ENCODE peak calls at places on chromosomes 3 and 15, in five cellular contexts. One of them, this sample, is unnamed.

GRCh38 chr15:22930782-22931484 is 49.2 kb downstream of the CYFIP1 start:
- DNase-seq in IMR-90: peak
- DNase-seq in neuronal stem cell: no peak
- DNase-seq in mesenchymal stem cell: no peak
- DNase-seq in trophoblast cell: no peak
- DNase-seq in this sample: no peak

GRCh38 chr3:103499132-103499885 is 1064.5 kb downstream of the ZPLD1 start:
- DNase-seq in IMR-90: peak
- DNase-seq in neuronal stem cell: no peak
- DNase-seq in mesenchymal stem cell: peak
- DNase-seq in trophoblast cell: peak
- DNase-seq in this sample: no peak

GRCh38 chr3:147521646-147522045 is 112.5 kb downstream of the ZIC1 start:
- DNase-seq in IMR-90: peak
- DNase-seq in neuronal stem cell: no peak
- DNase-seq in mesenchymal stem cell: no peak
- DNase-seq in trophoblast cell: no peak
- DNase-seq in this sample: no peak

GRCh38 chr3:168071971-168072645 is 23.6 kb downstream of the GOLIM4 start:
- DNase-seq in IMR-90: no peak
- DNase-seq in neuronal stem cell: no peak
- DNase-seq in mesenchymal stem cell: no peak
- DNase-seq in trophoblast cell: no peak
- DNase-seq in this sample: no peak

GRCh38 chr3:129651316-129652202 is 45.1 kb upstream of the PLXND1 start:
- DNase-seq in IMR-90: peak
- DNase-seq in neuronal stem cell: no peak
- DNase-seq in mesenchymal stem cell: peak
- DNase-seq in trophoblast cell: peak
- DNase-seq in this sample: peak

GRCh38 chr3:51682079-51682478 is 11.0 kb downstream of the TEX264 start:
- DNase-seq in IMR-90: peak
- DNase-seq in neuronal stem cell: peak
- DNase-seq in mesenchymal stem cell: peak
- DNase-seq in trophoblast cell: peak
- DNase-seq in this sample: peak

GRCh38 chr3:58452176-58452575 is 18.5 kb upstream of the PDHB start:
- DNase-seq in IMR-90: no peak
- DNase-seq in neuronal stem cell: no peak
- DNase-seq in mesenchymal stem cell: no peak
- DNase-seq in trophoblast cell: no peak
- DNase-seq in this sample: no peak

GRCh38 chr3:13709706-13710105 is 160.8 kb downstream of the FBLN2 start:
- DNase-seq in IMR-90: no peak
- DNase-seq in neuronal stem cell: no peak
- DNase-seq in mesenchymal stem cell: no peak
- DNase-seq in trophoblast cell: no peak
- DNase-seq in this sample: no peak

GRCh38 chr15:30023798-30024295 is 58.9 kb upstream of the GOLGA8J start:
- DNase-seq in IMR-90: peak
- DNase-seq in neuronal stem cell: no peak
- DNase-seq in mesenchymal stem cell: no peak
- DNase-seq in trophoblast cell: no peak
- DNase-seq in this sample: no peak

GRCh38 chr15:90160781-90161727 is 40.1 kb upstream of the SEMA4B start:
- DNase-seq in IMR-90: no peak
- DNase-seq in neuronal stem cell: no peak
- DNase-seq in mesenchymal stem cell: no peak
- DNase-seq in trophoblast cell: no peak
- DNase-seq in this sample: peak

GRCh38 chr15:100602822-100603393 is 519 bp downstream of the ASB7 start:
- DNase-seq in IMR-90: peak
- DNase-seq in neuronal stem cell: no peak
- DNase-seq in mesenchymal stem cell: peak
- DNase-seq in trophoblast cell: peak
- DNase-seq in this sample: peak

GRCh38 chr3:125374501-125374995 is 577 bp downstream of the ZNF148 start:
- DNase-seq in IMR-90: peak
- DNase-seq in neuronal stem cell: peak
- DNase-seq in mesenchymal stem cell: peak
- DNase-seq in trophoblast cell: peak
- DNase-seq in this sample: peak
- H4K91ac ChIP-seq in IMR-90: peak
- H4K91ac ChIP-seq in neuronal stem cell: no peak
- H4K91ac ChIP-seq in mesenchymal stem cell: peak
- H4K91ac ChIP-seq in trophoblast cell: peak
- H4K91ac ChIP-seq in this sample: no peak

GRCh38 chr3:184584001-184584891 is 22.7 kb downstream of the EPHB3 start:
- DNase-seq in IMR-90: no peak
- DNase-seq in neuronal stem cell: no peak
- DNase-seq in mesenchymal stem cell: peak
- DNase-seq in trophoblast cell: peak
- DNase-seq in this sample: peak
- H4K91ac ChIP-seq in IMR-90: no peak
- H4K91ac ChIP-seq in neuronal stem cell: peak
- H4K91ac ChIP-seq in mesenchymal stem cell: peak
- H4K91ac ChIP-seq in trophoblast cell: peak
- H4K91ac ChIP-seq in this sample: no peak

DNA sequence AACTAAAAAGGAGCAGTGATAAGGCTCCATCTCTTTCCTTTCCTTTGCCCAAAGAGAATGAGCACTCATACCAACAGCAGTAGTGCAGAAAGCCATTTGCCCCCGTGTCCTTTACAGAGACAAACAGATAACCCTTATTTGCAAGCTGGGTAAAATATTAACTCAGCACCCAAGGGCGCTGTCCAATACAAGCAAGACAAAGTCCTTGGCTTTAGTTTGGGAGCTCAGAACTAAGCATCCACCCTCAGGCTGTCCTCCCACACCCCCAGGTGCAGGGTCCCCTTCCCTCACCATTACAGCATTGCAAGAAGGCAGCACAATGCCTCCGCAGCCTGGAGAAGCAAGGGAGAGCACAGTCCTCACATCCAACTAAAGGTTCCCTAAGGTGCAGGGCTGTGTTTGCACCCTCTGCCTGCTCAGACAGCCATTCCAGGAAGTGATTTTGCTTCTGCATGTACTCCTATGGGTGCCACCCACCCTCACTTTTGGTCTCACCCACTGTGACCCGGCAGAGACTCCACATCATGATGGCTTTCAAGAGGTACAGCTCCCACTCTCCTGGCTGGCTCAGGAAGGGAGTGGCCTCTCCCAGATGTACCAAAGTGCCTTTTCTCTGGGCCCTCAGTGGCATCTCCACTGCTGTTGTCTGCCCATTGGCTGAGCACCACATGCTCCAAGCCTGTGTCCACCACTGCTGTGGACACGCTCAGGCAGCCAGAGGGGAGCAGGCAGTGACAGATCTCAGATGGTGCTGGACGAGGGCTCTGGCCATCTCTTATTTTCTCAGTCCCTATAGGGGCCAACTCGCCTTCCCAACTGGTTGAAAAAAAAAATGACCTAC is 34.1 kb upstream of the HES1 start:
- DNase-seq in IMR-90: no peak
- DNase-seq in neuronal stem cell: no peak
- DNase-seq in mesenchymal stem cell: no peak
- DNase-seq in trophoblast cell: no peak
- DNase-seq in this sample: no peak
- H4K91ac ChIP-seq in IMR-90: no peak
- H4K91ac ChIP-seq in neuronal stem cell: no peak
- H4K91ac ChIP-seq in mesenchymal stem cell: peak
- H4K91ac ChIP-seq in trophoblast cell: no peak
- H4K91ac ChIP-seq in this sample: no peak

DNA sequence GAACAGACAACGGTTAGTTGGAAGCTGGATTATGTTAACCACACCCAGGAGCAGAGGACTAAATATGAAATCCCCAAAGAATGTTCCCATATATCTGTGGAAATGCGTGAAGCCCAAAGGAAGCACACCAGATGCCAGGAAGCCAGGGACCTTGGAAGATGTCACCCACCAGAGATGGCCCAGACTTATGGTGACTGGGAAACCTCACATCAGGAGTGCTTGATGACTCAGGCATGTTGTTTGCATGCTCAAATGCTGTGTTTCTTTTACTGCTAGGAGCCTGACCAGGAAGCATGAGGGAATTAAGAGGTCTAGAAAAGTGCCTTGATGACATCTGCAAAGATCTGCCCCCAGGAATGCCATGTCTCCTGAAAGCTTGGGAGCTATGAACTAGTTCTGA is 109.0 kb upstream of the SLC2A2 start:
- DNase-seq in IMR-90: peak
- DNase-seq in neuronal stem cell: no peak
- DNase-seq in mesenchymal stem cell: peak
- DNase-seq in trophoblast cell: no peak
- DNase-seq in this sample: no peak
- H4K91ac ChIP-seq in IMR-90: no peak
- H4K91ac ChIP-seq in neuronal stem cell: no peak
- H4K91ac ChIP-seq in mesenchymal stem cell: no peak
- H4K91ac ChIP-seq in trophoblast cell: no peak
- H4K91ac ChIP-seq in this sample: no peak

DNA sequence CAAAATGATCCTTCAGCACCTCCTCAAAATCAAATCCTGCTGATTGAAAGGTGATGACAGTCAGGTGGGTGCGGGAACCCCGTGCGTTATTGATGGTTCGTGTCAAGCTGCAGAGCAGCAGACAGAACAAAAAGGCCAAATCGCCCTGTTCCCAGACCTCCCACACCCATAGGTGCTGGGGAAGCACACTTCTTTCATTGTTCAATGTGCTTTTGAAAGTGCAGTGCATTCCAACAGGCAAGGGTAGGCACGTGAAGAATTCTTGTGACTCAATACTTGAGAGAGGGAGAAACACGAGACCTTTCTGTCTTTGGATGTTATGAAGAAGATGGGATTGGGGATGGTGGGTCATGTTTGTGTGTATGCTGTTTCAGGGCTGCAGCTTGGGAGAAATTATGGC is 514.0 kb downstream of the MCTP2 start:
- DNase-seq in IMR-90: no peak
- DNase-seq in neuronal stem cell: no peak
- DNase-seq in mesenchymal stem cell: no peak
- DNase-seq in trophoblast cell: peak
- DNase-seq in this sample: no peak
- H4K91ac ChIP-seq in IMR-90: no peak
- H4K91ac ChIP-seq in neuronal stem cell: no peak
- H4K91ac ChIP-seq in mesenchymal stem cell: no peak
- H4K91ac ChIP-seq in trophoblast cell: no peak
- H4K91ac ChIP-seq in this sample: no peak

DNA sequence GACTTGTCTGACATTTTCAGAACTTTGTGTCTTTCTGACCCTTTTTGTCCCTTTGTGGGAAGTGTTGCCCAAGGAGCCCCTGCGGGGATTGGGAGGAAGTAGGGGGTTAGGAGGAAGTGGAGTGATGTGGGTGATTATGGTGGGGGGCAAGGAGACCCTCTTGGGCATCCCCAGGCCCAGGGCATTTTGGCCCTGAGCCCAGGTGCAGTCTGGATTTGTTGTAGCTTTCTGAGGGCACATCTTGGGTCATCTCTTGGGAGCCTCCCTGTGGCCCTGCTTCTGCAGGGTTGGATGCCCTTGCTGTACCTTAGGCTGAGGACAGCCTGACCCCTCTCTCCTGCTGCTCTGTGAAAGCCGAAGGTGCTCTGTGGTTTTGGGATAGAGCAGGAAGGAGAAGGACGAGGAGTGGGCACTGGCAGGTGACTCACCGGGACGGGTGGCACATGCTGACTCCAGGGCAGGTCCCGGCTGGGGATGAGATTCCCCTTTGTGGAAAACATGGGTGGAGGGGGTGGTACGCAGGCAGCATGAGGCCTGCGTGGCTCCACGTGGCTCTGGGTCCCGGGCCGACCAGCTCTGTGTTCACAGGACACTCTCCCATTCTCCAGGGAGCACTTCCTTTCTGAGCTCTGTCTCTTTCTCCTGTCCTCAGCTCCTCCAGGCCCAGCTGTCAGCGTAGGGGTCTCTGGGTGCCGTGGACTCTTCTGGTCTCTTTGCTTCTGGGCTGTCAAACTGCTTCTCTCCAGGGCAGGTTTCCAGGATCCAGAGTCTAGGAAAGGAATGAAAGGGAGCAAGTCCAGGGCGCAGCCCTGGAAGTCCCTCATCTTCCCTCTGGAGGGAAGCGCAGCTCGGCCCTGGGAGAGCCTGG is 11.8 kb downstream of the CD276 start:
- DNase-seq in IMR-90: no peak
- DNase-seq in neuronal stem cell: no peak
- DNase-seq in mesenchymal stem cell: no peak
- DNase-seq in trophoblast cell: no peak
- DNase-seq in this sample: no peak
- H4K91ac ChIP-seq in IMR-90: no peak
- H4K91ac ChIP-seq in neuronal stem cell: no peak
- H4K91ac ChIP-seq in mesenchymal stem cell: peak
- H4K91ac ChIP-seq in trophoblast cell: no peak
- H4K91ac ChIP-seq in this sample: peak

GRCh38 chr15:93244691-93245615 is 155.9 kb upstream of the RGMA start:
- DNase-seq in IMR-90: no peak
- DNase-seq in neuronal stem cell: no peak
- DNase-seq in mesenchymal stem cell: no peak
- DNase-seq in trophoblast cell: no peak
- DNase-seq in this sample: no peak

GRCh38 chr15:93239591-93239990 is 150.6 kb upstream of the RGMA start:
- DNase-seq in IMR-90: no peak
- DNase-seq in neuronal stem cell: no peak
- DNase-seq in mesenchymal stem cell: no peak
- DNase-seq in trophoblast cell: no peak
- DNase-seq in this sample: no peak

GRCh38 chr15:93243573-93243972 is 154.6 kb upstream of the RGMA start:
- DNase-seq in IMR-90: no peak
- DNase-seq in neuronal stem cell: no peak
- DNase-seq in mesenchymal stem cell: no peak
- DNase-seq in trophoblast cell: no peak
- DNase-seq in this sample: no peak

GRCh38 chr15:93239993-93240392 is 151.0 kb upstream of the RGMA start:
- DNase-seq in IMR-90: no peak
- DNase-seq in neuronal stem cell: no peak
- DNase-seq in mesenchymal stem cell: no peak
- DNase-seq in trophoblast cell: no peak
- DNase-seq in this sample: no peak

DNA sequence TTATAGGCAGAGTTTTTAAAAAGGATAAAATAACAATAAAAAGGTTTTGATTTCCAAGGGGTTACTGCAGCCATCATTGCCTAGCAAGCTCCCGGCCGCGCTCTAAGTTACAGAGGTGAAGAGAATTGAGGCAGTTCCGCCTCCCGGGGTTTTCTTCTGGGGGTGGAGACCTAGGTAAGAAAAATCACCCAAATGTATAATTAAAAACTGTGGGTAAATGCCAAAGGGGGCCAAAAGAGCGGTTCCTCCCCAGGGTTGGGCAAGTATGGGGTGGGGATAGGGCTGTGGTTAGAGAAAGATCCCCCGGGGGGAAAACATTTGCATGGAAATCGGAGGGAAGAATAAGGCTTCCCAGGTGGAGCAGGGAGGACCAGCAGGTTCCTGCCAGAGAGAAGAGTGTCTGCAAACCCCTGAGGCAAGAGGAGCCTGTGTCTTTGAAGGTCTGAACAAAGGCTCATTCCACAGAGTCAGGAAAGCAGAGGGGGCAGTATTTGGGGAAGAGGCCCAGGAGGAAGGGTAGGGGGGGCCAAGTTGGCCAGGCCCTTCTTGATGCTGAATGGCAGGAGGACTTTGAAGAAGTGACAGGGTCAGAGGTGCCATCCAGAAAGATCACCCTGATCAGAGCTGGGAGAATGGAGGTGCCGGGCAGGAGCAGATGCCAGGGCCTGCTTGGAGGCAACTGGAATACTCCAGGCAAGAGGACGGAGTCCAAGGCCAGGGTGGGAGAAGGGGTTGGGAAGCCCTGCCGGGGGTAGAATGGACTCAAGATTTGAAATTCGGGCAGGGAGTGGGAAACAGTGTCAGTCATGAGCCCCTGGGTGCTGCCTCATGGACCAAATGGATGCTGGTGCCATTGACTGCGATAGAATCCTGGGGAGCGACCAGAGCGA is 152.9 kb upstream of the RGMA start:
- DNase-seq in IMR-90: no peak
- DNase-seq in neuronal stem cell: no peak
- DNase-seq in mesenchymal stem cell: no peak
- DNase-seq in trophoblast cell: peak
- DNase-seq in this sample: peak
- H4K91ac ChIP-seq in IMR-90: no peak
- H4K91ac ChIP-seq in neuronal stem cell: no peak
- H4K91ac ChIP-seq in mesenchymal stem cell: no peak
- H4K91ac ChIP-seq in trophoblast cell: no peak
- H4K91ac ChIP-seq in this sample: no peak